ENCODE peak calls at places on chromosomes 12 and 14, in nine cellular contexts. I, D, M, V, G, O, Q, A and S are unnamed samples.

GRCh38 chr12:18468521-18469075 is 207.3 kb downstream of the PIK3C2G start:
- DNase-seq in Q (peak), O (peak), M (no peak), D (no peak), V (no peak), G (no peak), I (no peak), A (no peak), S (no peak)

GRCh38 chr14:104602315-104602932 is 2.1 kb downstream of the TMEM179 start:
- DNase-seq in G (no peak), V (no peak), O (no peak), I (no peak), M (no peak), Q (no peak), A (no peak), D (no peak), S (peak)

GRCh38 chr12:123522164-123522563 is 11.4 kb downstream of the RILPL1 start:
- DNase-seq in O (no peak), M (no peak), D (no peak), Q (no peak), A (no peak), G (no peak), V (no peak), I (no peak), S (no peak)

GRCh38 chr14:103854822-103855733 is 7.7 kb upstream of the PPP1R13B start:
- DNase-seq in I (peak), A (no peak), D (peak), V (peak), M (peak), Q (peak), G (no peak), O (no peak), S (peak)

GRCh38 chr12:55845349-55845748 is 2.6 kb upstream of the MMP19 start:
- DNase-seq in I (no peak), Q (no peak), G (no peak), O (no peak), D (no peak), A (no peak), M (no peak), V (no peak), S (no peak)

GRCh38 chr12:6699989-6700645 is 498 bp downstream of the PIANP start:
- DNase-seq in G (peak), Q (no peak), O (no peak), V (no peak), D (peak), A (no peak), M (peak), I (no peak), S (no peak)

GRCh38 chr12:109302358-109302757 is 6.7 kb downstream of the FOXN4 start:
- DNase-seq in M (no peak), Q (no peak), I (no peak), V (no peak), G (no peak), D (no peak), O (no peak), A (no peak), S (no peak)

GRCh38 chr14:36256131-36256801 is 64.2 kb downstream of the MBIP start:
- DNase-seq in I (no peak), V (no peak), G (no peak), M (no peak), A (no peak), O (peak), Q (peak), D (no peak), S (no peak)

GRCh38 chr12:12272869-12273268 is 6.0 kb upstream of the LRP6 start:
- DNase-seq in G (no peak), A (no peak), D (no peak), V (no peak), Q (no peak), I (no peak), M (no peak), O (peak), S (no peak)

GRCh38 chr12:119828300-119828699 is 48.8 kb downstream of the CIT start:
- DNase-seq in G (peak), Q (no peak), I (no peak), A (no peak), O (no peak), V (no peak), M (no peak), D (no peak), S (peak)

GRCh38 chr14:64187331-64187730 is 106.8 kb downstream of the ESR2 start:
- DNase-seq in V (no peak), G (no peak), Q (no peak), D (no peak), M (no peak), I (no peak), O (no peak), A (no peak), S (no peak)

GRCh38 chr12:54650409-54650808 is 2.2 kb upstream of the DCD start:
- DNase-seq in O (no peak), I (no peak), G (no peak), V (no peak), Q (peak), D (no peak), M (no peak), A (no peak), S (no peak)

GRCh38 chr12:91940826-91941225 is 204.8 kb downstream of the BTG1 start:
- DNase-seq in D (no peak), A (no peak), Q (peak), O (no peak), M (no peak), G (no peak), V (no peak), I (no peak), S (no peak)

GRCh38 chr12:112932485-112933151 is 5.7 kb upstream of the OAS3 start:
- DNase-seq in Q (no peak), G (no peak), A (no peak), V (no peak), M (no peak), O (no peak), I (no peak), D (no peak), S (no peak)

GRCh38 chr12:119693006-119693405 is 25.1 kb downstream of the PRKAB1 start:
- DNase-seq in D (peak), M (no peak), Q (no peak), O (peak), I (no peak), G (no peak), A (no peak), V (peak), S (no peak)

GRCh38 chr12:109739747-109740693 is 26.4 kb downstream of the FAM222A start:
- DNase-seq in A (no peak), Q (no peak), I (peak), O (peak), V (peak), G (no peak), D (peak), M (peak), S (no peak)

GRCh38 chr12:13222076-13222475 is 25.6 kb downstream of the EMP1 start:
- DNase-seq in I (no peak), O (no peak), M (no peak), A (no peak), Q (peak), G (no peak), V (peak), D (peak), S (no peak)

GRCh38 chr12:104226672-104227071 is 11.1 kb downstream of the TXNRD1 start:
- DNase-seq in V (no peak), A (no peak), I (no peak), M (no peak), D (no peak), O (peak), G (no peak), Q (no peak), S (no peak)

GRCh38 chr14:62031504-62031903 is 269.3 kb downstream of the SNAPC1 start:
- DNase-seq in V (no peak), M (no peak), D (no peak), A (no peak), I (no peak), G (no peak), O (no peak), Q (peak), S (no peak)

GRCh38 chr12:89844539-89844938 is 135.9 kb upstream of the ATP2B1 start:
- DNase-seq in A (no peak), G (no peak), I (no peak), V (no peak), M (no peak), D (no peak), O (no peak), Q (peak), S (no peak)

GRCh38 chr14:68089146-68089715 is 269.7 kb downstream of the RAD51B start:
- DNase-seq in O (peak), Q (peak), M (no peak), G (no peak), I (no peak), V (no peak), A (no peak), D (peak), S (no peak)

GRCh38 chr12:16165506-16165905 is 112.0 kb downstream of the SLC15A5 start:
- DNase-seq in A (no peak), I (no peak), V (no peak), O (peak), D (peak), M (peak), Q (peak), G (peak), S (no peak)

GRCh38 chr14:61193471-61193870 is 87.7 kb downstream of the TMEM30B start:
- DNase-seq in G (no peak), D (no peak), O (no peak), Q (no peak), V (no peak), I (no peak), M (no peak), A (no peak), S (no peak)

GRCh38 chr12:71873821-71874220 is 34.3 kb downstream of the TBC1D15 start:
- DNase-seq in O (no peak), I (no peak), A (no peak), V (no peak), Q (no peak), G (no peak), D (no peak), M (no peak), S (no peak)

GRCh38 chr14:65101631-65102440 is 481 bp downstream of the MAX start:
- DNase-seq in Q (no peak), O (no peak), D (no peak), G (no peak), I (peak), M (peak), V (peak), A (peak), S (no peak)

GRCh38 chr14:88995437-88996198 is 171.2 kb downstream of the TTC8 start:
- DNase-seq in I (no peak), M (no peak), A (no peak), D (no peak), V (no peak), G (no peak), O (peak), Q (peak), S (no peak)

GRCh38 chr14:69291891-69292586 is 32.1 kb downstream of the GALNT16 start:
- DNase-seq in D (no peak), I (no peak), A (no peak), G (no peak), O (no peak), Q (no peak), M (no peak), V (no peak), S (no peak)

GRCh38 chr14:31990959-31991541 is 86.1 kb upstream of the ARHGAP5 start:
- DNase-seq in Q (no peak), G (no peak), V (no peak), M (no peak), D (no peak), I (no peak), A (no peak), O (peak), S (no peak)

GRCh38 chr12:94109154-94109553 is 39.2 kb upstream of the PLXNC1 start:
- DNase-seq in I (no peak), G (peak), M (no peak), D (no peak), V (no peak), O (peak), A (no peak), Q (no peak), S (peak)

GRCh38 chr14:32104803-32105202 is 27.7 kb downstream of the ARHGAP5 start:
- DNase-seq in A (no peak), Q (no peak), D (no peak), V (no peak), G (no peak), O (peak), I (no peak), M (no peak), S (no peak)

GRCh38 chr12:98939350-98939749 is 294.3 kb downstream of the APAF1 start:
- DNase-seq in I (no peak), D (no peak), Q (peak), O (peak), V (no peak), G (no peak), M (no peak), A (no peak), S (no peak)

GRCh38 chr12:32891956-32892355 is 4.6 kb downstream of the PKP2 start:
- DNase-seq in O (peak), M (peak), G (no peak), V (no peak), I (no peak), A (no peak), Q (peak), D (no peak), S (no peak)

GRCh38 chr14:68423686-68424085 is 369.2 kb downstream of the ZFP36L1 start:
- DNase-seq in M (no peak), A (no peak), D (no peak), G (no peak), O (no peak), Q (no peak), V (no peak), I (no peak), S (no peak)

GRCh38 chr14:92389598-92390126 is 66.7 kb downstream of the SLC24A4 start:
- DNase-seq in A (no peak), G (no peak), I (no peak), O (no peak), M (no peak), Q (no peak), D (no peak), V (no peak), S (no peak)

GRCh38 chr12:88361493-88361892 is 218.8 kb downstream of the KITLG start:
- DNase-seq in D (no peak), Q (peak), A (no peak), I (no peak), O (no peak), V (no peak), G (no peak), M (no peak), S (no peak)

DNA sequence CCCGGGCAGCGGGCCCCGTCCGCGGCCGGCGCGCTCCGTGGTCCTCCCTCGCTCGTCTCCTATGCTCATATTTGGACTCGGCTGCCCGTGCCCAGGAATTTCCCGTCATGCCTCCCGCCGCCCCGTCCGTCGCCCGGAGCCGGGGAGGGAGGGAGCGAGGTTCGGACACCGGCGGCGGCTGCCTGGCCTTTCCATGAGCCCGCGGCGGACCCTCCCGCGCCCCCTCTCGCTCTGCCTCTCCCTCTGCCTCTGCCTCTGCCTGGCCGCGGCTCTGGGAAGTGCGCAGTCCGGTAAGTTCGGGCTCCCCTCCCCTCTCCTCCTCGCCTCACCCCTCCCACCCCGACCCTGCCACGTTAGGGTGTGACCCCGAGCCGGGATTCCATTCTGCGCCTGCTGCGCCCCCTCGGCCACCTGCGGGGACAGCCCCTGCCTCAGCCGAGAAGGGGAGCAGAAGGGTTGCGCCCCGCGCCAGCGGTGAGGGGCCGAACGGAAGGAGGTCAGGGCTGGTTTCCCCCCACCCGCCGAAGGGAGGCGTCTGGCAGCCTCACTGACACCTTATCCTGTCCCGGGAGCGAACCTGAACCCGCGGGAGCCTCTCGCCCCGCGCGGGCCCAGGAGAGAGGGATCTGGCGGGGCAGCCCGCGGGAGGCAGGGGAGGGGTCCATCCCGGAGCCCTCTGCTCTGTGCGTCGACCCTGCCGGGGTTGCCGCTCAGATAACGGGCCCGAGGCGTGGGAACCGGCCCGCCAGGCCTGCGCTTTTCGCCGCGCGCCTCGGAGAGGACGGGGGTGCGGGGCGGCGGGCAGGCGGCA is at the start of gene MSRB3:
- DNase-seq in O (peak), I (peak), G (peak), V (peak), M (peak), Q (peak), A (peak), D (peak), S (peak)
- TF ChIP-seq CTCF in O (peak), I (no peak), G (no peak), V (no peak), M (peak), Q (no peak), A (no peak), D (peak), S (peak)

GRCh38 chr14:23930742-23931141 is 22.8 kb upstream of the DHRS4 start:
- DNase-seq in M (no peak), G (no peak), D (peak), Q (no peak), O (peak), I (no peak), A (no peak), V (no peak), S (no peak)

GRCh38 chr14:23933108-23933507 is 20.5 kb upstream of the DHRS4 start:
- DNase-seq in A (no peak), M (no peak), Q (no peak), O (no peak), D (no peak), G (no peak), I (no peak), V (no peak), S (no peak)

GRCh38 chr14:23932639-23933038 is 20.9 kb upstream of the DHRS4 start:
- DNase-seq in I (no peak), G (no peak), V (no peak), M (no peak), O (no peak), A (no peak), D (no peak), Q (no peak), S (no peak)

GRCh38 chr14:23933706-23934105 is 19.9 kb upstream of the DHRS4 start:
- DNase-seq in Q (no peak), V (no peak), D (no peak), I (no peak), M (no peak), G (no peak), A (no peak), O (no peak), S (no peak)

DNA sequence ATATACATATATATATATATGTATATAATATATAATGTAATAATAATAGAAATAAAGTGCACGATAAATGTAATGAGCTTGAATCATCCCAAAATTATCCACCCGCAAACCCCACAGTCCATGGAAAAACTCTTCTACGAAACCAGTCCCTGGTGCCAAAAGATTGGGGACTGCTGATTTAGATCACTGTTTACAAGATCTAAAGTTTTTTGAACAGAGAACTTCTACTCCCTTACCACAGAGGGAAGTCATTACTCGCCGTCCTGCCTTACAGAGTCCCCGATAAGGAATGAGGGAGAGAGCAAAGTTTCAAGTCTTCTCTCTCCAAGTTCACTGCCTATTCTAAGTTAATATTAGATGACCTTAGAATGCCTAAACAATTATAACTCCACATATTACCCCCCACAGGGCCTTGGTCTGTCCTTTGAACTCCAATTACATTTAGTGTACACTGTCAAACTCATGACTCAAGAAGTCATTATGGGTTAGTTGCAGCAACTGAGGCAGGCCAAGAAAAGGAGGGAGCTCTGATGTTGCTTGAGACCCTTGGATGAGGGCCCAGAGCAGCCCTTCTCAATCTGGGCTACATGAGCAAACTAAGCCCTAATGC is 21.8 kb upstream of the DHRS4 start:
- DNase-seq in M (no peak), I (no peak), Q (no peak), V (no peak), D (no peak), A (no peak), G (no peak), O (no peak), S (no peak)
- TF ChIP-seq CTCF in M (no peak), I (no peak), Q (no peak), V (no peak), D (no peak), A (no peak), G (no peak), O (no peak), S (no peak)

DNA sequence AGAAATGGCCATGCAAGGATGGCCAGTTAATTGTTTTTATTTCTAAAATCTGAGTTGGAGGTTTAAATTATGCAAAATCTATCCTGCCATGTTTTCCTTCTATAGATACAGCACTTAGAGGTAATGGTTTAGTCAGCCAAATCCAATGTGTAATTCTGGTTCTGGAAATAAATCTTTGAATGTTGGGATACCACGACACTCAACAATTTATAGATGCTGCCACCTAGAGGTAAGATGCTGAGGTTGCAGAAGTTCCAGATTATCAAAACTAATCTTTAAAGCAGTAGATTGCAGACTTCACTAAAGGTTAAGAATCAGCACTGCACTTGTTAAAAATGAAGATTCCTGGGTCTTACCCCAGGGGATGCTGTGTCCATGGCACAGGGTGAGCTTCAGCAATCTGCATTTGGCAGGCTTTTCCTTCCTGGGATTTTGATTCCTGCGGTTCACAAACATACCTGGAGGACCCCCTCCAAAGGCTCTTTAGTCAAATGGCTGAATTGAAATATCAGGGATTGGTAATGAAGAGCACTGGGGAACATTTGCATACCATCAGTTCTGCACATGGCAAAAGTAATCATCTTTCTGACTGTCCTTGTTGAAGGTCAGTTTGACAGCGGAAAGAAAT is 53.4 kb upstream of the ANO4 start:
- DNase-seq in G (no peak), V (no peak), D (no peak), Q (peak), A (no peak), O (peak), I (no peak), M (no peak), S (peak)
- TF ChIP-seq CTCF in G (peak), V (peak), D (no peak), Q (peak), A (peak), O (peak), I (peak), M (peak), S (peak)

GRCh38 chr14:73709904-73710469 is 4.2 kb downstream of the PNMA1 start:
- DNase-seq in I (no peak), Q (no peak), D (no peak), G (no peak), O (no peak), A (no peak), M (no peak), V (no peak), S (no peak)

GRCh38 chr14:73712540-73713141 is 1.5 kb downstream of the PNMA1 start:
- DNase-seq in V (no peak), Q (no peak), M (peak), I (no peak), O (peak), D (no peak), G (peak), A (no peak), S (peak)

GRCh38 chr14:73713206-73713803 is 879 bp downstream of the PNMA1 start:
- DNase-seq in A (no peak), G (no peak), O (no peak), Q (no peak), M (no peak), V (no peak), I (no peak), D (no peak), S (no peak)

GRCh38 chr14:73712071-73712506 is 2.1 kb downstream of the PNMA1 start:
- DNase-seq in Q (no peak), I (no peak), V (no peak), O (peak), D (no peak), G (no peak), A (no peak), M (no peak), S (no peak)

DNA sequence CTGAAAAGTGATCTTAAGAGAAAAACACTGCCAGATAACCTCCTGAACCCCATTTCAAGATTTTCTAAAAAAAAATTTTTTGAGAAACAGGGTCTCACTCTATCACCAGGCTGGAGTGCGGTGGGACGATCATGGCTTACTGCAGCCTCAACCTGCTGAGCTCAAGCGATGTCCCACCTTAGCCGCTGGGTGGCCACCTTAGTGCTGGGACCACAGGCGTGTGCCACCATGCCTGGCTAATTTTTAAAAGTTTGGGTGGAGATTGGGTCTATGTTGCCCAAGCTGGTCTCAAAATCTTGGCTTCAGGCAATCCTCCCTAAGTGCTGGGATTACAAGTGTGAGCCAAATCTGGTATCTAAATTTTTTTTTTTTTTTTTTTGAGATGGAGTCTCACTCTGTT is 3.4 kb downstream of the PNMA1 start:
- DNase-seq in M (peak), O (no peak), V (no peak), A (no peak), Q (no peak), G (no peak), D (no peak), I (no peak), S (no peak)
- TF ChIP-seq CTCF in M (peak), O (no peak), V (no peak), A (no peak), Q (no peak), G (no peak), D (no peak), I (no peak), S (no peak)